ENCODE peak calls at places on chromosome 16, in five cellular contexts. G, K, A, O and R are unnamed samples.

GRCh38 chr16:57619606-57620315 is 8.7 kb upstream of the ADGRG1 start:
- DNase-seq in O (no peak), A (no peak), K (peak), G (no peak), R (no peak)

GRCh38 chr16:28569011-28569410 is 15.3 kb downstream of the SGF29 start:
- DNase-seq in A (no peak), O (no peak), K (peak), G (peak), R (peak)

GRCh38 chr16:88835383-88835782 is 21.4 kb downstream of the GALNS start:
- DNase-seq in K (no peak), O (no peak), G (no peak), A (no peak), R (peak)

GRCh38 chr16:79599256-79599836 is 1.2 kb downstream of the MAF start:
- DNase-seq in A (no peak), O (no peak), K (no peak), G (no peak), R (peak)

GRCh38 chr16:79422061-79422460 is 178.5 kb downstream of the MAF start:
- DNase-seq in O (no peak), K (no peak), A (no peak), G (no peak), R (no peak)

GRCh38 chr16:78122774-78123315 is 23.4 kb downstream of the WWOX start:
- DNase-seq in O (no peak), K (peak), A (no peak), G (peak), R (peak)

GRCh38 chr16:89720859-89721643 is at the start of the genes VPS9D1 and ZNF276:
- DNase-seq in A (peak), O (peak), G (no peak), K (peak), R (peak)

GRCh38 chr16:78425957-78426590 is 326.6 kb downstream of the WWOX start:
- DNase-seq in K (no peak), A (no peak), O (no peak), G (no peak), R (no peak)

GRCh38 chr16:88686062-88686438 is 257 bp downstream of the SNAI3 start:
- DNase-seq in K (no peak), G (no peak), A (no peak), O (peak), R (no peak)

GRCh38 chr16:89026121-89026612 is 49.2 kb upstream of the CBFA2T3 start:
- DNase-seq in A (no peak), K (peak), O (no peak), G (no peak), R (no peak)

GRCh38 chr16:23406546-23407240 is 46.3 kb downstream of the COG7 start:
- DNase-seq in A (no peak), K (no peak), O (no peak), G (no peak), R (no peak)

GRCh38 chr16:81677375-81677737 is 101.7 kb upstream of the PLCG2 start:
- DNase-seq in K (no peak), A (no peak), G (no peak), O (no peak), R (no peak)

GRCh38 chr16:72241930-72242329 is 70.0 kb upstream of the PMFBP1 start:
- DNase-seq in A (no peak), K (peak), G (peak), O (no peak), R (peak)

GRCh38 chr16:75758215-75758614 is 31.9 kb upstream of the CPHXL start:
- DNase-seq in A (no peak), K (no peak), G (no peak), O (no peak), R (peak)

GRCh38 chr16:84806256-84806889 is 13.4 kb upstream of the CRISPLD2 start:
- DNase-seq in O (no peak), G (peak), K (no peak), A (no peak), R (peak)

GRCh38 chr16:78742501-78743283 is 643.2 kb downstream of the WWOX start:
- DNase-seq in A (no peak), O (peak), K (no peak), G (no peak), R (peak)

GRCh38 chr16:85269165-85269564 is 156.9 kb upstream of the CIBAR2 start:
- DNase-seq in K (no peak), A (peak), G (no peak), O (no peak), R (no peak)

GRCh38 chr16:68009157-68009735 is 6.5 kb downstream of the DPEP2NB start:
- DNase-seq in K (no peak), G (no peak), O (no peak), A (no peak), R (no peak)

GRCh38 chr16:53482123-53482522 is 20.9 kb downstream of the AKTIP start:
- DNase-seq in A (no peak), G (no peak), O (no peak), K (peak), R (no peak)

GRCh38 chr16:83970430-83970815 is 2.4 kb downstream of the NECAB2 start:
- DNase-seq in K (no peak), G (no peak), A (no peak), O (no peak), R (no peak)

GRCh38 chr16:65576631-65577030 is 454.8 kb upstream of the CDH11 start:
- DNase-seq in A (no peak), K (no peak), G (no peak), O (no peak), R (no peak)

GRCh38 chr16:13313351-13313750 is 412.0 kb downstream of the SHISA9 start:
- DNase-seq in A (no peak), K (no peak), O (no peak), G (no peak), R (no peak)

GRCh38 chr16:19885456-19886060 is 910 bp upstream of the GPRC5B start:
- DNase-seq in O (no peak), K (no peak), A (no peak), G (no peak), R (no peak)

GRCh38 chr16:30786115-30786935 is 680 bp downstream of the ZNF629 start:
- DNase-seq in A (no peak), O (no peak), G (no peak), K (no peak), R (peak)

GRCh38 chr16:72123426-72123825 is 29.8 kb downstream of the DHX38 start:
- DNase-seq in O (no peak), G (no peak), K (no peak), A (no peak), R (no peak)

GRCh38 chr16:70635356-70636016 is 10.9 kb upstream of the IL34 start:
- DNase-seq in A (no peak), O (no peak), G (peak), K (peak), R (peak)

GRCh38 chr16:25546781-25547180 is 145.0 kb upstream of the HS3ST4 start:
- DNase-seq in O (no peak), A (no peak), G (no peak), K (no peak), R (no peak)

GRCh38 chr16:27169511-27170071 is 33.7 kb upstream of the KDM8 start:
- DNase-seq in A (no peak), G (peak), K (peak), O (peak), R (peak)

GRCh38 chr16:88602091-88602490 is 31.9 kb downstream of the ZC3H18 start:
- DNase-seq in O (no peak), G (no peak), K (no peak), A (no peak), R (no peak)

GRCh38 chr16:55543470-55543869 is 23.0 kb upstream of the CAPNS2 start:
- DNase-seq in O (no peak), K (peak), A (no peak), G (no peak), R (no peak)

GRCh38 chr16:68289621-68290329 is 21.0 kb downstream of the SLC7A6OS start:
- DNase-seq in G (no peak), K (no peak), A (no peak), O (no peak), R (peak)

GRCh38 chr16:983044-984030 is 1.8 kb downstream of the SOX8 start:
- DNase-seq in A (peak), O (no peak), G (no peak), K (no peak), R (no peak)

GRCh38 chr16:31493506-31494125 is 10.7 kb downstream of the SLC5A2 start:
- DNase-seq in O (no peak), A (no peak), K (no peak), G (no peak), R (no peak)

GRCh38 chr16:84618428-84619102 is 687 bp upstream of the COTL1 start:
- DNase-seq in G (peak), K (peak), A (no peak), O (no peak), R (peak)

GRCh38 chr16:29726845-29727379 is 18.9 kb downstream of the C16orf54 start:
- DNase-seq in O (no peak), K (no peak), A (no peak), G (no peak), R (no peak)

GRCh38 chr16:69310479-69311114 is 553 bp upstream of the VPS4A start:
- DNase-seq in G (no peak), O (no peak), K (no peak), A (no peak), R (no peak)

DNA sequence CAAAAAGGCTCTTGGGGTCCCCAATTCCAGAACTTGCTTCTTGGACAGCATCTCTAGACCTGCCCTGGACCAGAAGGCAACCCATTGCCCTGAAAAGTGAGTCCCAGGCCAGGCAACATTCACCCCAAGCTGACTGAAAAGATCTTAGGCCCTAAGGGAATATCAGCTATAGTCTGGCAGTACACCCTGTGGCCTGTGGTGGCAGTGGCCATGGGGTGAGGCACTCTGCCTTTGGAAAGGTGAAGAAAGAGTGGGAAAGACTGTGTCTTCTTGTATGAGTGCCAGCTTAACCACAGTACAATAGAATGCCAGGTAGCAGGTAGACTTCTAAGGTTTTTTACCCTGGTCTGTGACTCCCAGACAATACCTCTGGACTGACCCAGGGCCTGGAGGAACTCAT is 564.5 kb downstream of the CDH8 start:
- DNase-seq in A (no peak), G (no peak), O (no peak), K (no peak), R (no peak)
- TF ChIP-seq CTCF in A (no peak), G (no peak), O (no peak), K (no peak), R (no peak)

GRCh38 chr16:51666074-51666473 is 515.0 kb upstream of the SALL1 start:
- DNase-seq in G (no peak), O (no peak), K (no peak), A (no peak), R (peak)

GRCh38 chr16:51670527-51670926 is 519.5 kb upstream of the SALL1 start:
- DNase-seq in G (no peak), O (no peak), A (no peak), K (no peak), R (no peak)

GRCh38 chr16:51666821-51667220 is 515.8 kb upstream of the SALL1 start:
- DNase-seq in G (no peak), K (no peak), A (no peak), O (no peak), R (peak)

DNA sequence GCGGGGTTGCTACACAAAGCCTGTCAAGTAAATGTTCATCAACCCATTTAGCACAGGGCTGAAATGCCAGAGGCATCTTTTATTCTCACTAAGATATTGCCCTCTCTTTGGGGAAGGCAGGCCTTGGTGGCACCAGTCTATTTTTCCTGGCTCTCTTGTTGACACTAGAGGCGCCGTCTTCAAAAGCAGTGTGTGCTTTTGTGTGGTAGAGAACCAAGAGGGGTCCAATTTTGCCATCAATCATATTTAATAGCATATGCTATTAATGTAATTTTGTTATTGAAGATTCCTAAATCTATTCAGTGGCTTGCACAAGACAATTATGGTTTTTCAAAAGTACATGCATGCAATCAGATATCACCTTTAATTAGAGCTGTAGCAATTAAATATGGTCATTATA is 514.5 kb upstream of the SALL1 start:
- DNase-seq in G (no peak), A (no peak), O (no peak), K (no peak), R (no peak)
- TF ChIP-seq CTCF in G (no peak), A (no peak), O (no peak), K (no peak), R (no peak)

DNA sequence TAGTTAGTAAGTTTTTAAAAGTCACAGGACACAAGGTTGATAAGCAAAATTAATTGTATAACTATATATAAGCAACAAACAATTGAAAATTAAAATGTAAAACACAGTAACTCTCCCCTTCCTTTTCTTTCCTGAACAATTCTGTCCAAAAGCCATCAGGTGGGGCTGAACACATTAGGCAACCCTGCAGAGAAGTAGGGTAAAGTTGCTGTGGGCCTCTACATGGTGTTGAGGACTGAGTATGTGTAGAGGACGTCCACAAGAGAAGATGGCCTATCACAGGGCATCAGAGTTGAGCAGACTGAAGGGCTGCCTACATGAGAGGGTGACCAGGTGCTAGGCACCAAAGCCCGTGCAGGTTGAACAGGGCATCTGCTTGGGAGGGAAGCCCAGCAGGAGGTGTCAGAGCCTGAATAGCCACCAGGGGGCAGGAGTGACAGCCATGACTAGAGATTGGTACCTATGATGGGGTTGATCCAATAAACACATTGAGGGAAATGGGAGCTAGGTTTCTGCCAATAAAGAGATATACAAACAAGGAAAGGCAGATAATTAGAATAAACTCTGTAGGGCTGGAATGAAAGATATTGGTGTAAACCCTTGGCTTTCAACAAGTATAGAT is 415.1 kb downstream of the NPIPA8 start:
- DNase-seq in K (peak), O (peak), A (no peak), G (no peak), R (no peak)
- TF ChIP-seq CTCF in K (peak), O (peak), A (peak), G (peak), R (peak)

GRCh38 chr16:48523415-48524204 is 86.4 kb downstream of the N4BP1 start:
- DNase-seq in O (no peak), A (no peak), G (no peak), K (no peak), R (no peak)

GRCh38 chr16:48526958-48527331 is 83.0 kb downstream of the N4BP1 start:
- DNase-seq in K (no peak), O (no peak), A (no peak), G (no peak), R (no peak)

GRCh38 chr16:48525201-48526057 is 84.6 kb downstream of the N4BP1 start:
- DNase-seq in G (no peak), K (no peak), A (no peak), O (no peak), R (no peak)

GRCh38 chr16:48524348-48525200 is 85.4 kb downstream of the N4BP1 start:
- DNase-seq in O (no peak), A (no peak), G (no peak), K (peak), R (no peak)

GRCh38 chr16:48526058-48526957 is 83.7 kb downstream of the N4BP1 start:
- DNase-seq in O (no peak), G (no peak), K (peak), A (no peak), R (no peak)
- TF ChIP-seq CTCF in O (no peak), G (peak), K (peak), A (no peak), R (no peak)

DNA sequence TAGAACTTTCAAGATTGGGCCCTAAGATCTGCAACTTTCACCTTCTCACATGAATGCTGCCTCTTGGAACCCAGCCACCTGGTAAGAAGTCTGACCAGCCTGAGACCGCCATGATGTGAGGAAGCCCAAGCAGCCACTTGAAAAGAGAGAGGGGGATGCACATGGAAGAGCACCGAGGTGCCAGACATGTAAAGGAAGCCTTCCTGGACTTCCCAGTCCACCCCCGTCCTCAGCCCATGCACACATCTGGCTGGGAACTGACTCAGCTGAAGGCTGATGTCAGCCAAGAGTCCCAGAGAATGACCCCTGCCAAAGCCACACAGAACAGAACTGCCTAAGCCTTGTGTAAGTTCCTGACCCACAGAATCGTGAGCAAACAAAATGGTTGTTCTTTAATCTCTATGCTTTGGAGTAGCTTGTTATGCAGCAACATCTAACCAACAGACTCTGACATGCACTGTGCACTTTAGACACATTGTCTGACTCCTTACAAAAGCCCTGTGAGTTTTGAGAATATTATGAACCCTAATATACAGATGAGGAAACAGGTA is 86.7 kb downstream of the RMI2 start:
- DNase-seq in K (peak), G (no peak), O (no peak), A (no peak), R (no peak)
- TF ChIP-seq CTCF in K (no peak), G (no peak), O (no peak), A (no peak), R (no peak)

GRCh38 chr16:49346459-49346858 is 27.1 kb upstream of the C16orf78 start:
- DNase-seq in O (no peak), A (no peak), K (no peak), G (no peak), R (no peak)

GRCh38 chr16:49349446-49350168 is 24.0 kb upstream of the C16orf78 start:
- DNase-seq in O (no peak), G (no peak), K (no peak), A (no peak), R (no peak)

GRCh38 chr16:49350265-49351103 is 23.1 kb upstream of the C16orf78 start:
- DNase-seq in A (peak), K (peak), G (no peak), O (peak), R (peak)

GRCh38 chr16:49347476-49347875 is 26.1 kb upstream of the C16orf78 start:
- DNase-seq in O (no peak), G (no peak), A (no peak), K (no peak), R (no peak)

GRCh38 chr16:49348408-49349176 is 25.0 kb upstream of the C16orf78 start:
- DNase-seq in A (no peak), O (no peak), G (no peak), K (no peak), R (no peak)
- TF ChIP-seq CTCF in A (no peak), O (no peak), G (no peak), K (no peak), R (no peak)